ENCODE peak calls at places on chromosomes 2 and 18, in four cellular contexts. J is activated CD8-positive, alpha-beta T cell treated with anti-CD3 and anti-CD28 coated beads for 36 hours; X is upper lobe of right lung; G is spleen. E is an unnamed sample.

GRCh38 chr18:79529991-79530390 is 134.3 kb downstream of the NFATC1 start:
- DNase-seq in J (no peak), X (peak), G (peak), E (no peak)

GRCh38 chr2:225326969-225327368 is 72.5 kb upstream of the NYAP2 start:
- DNase-seq in J (no peak), X (no peak), G (no peak), E (no peak)

GRCh38 chr2:383173-383572 is 95.3 kb upstream of the ALKAL2 start:
- DNase-seq in J (no peak), X (no peak), G (no peak), E (no peak)

GRCh38 chr2:8281950-8282857 is 399.7 kb upstream of the ID2 start:
- DNase-seq in J (no peak), X (no peak), G (no peak), E (no peak)

GRCh38 chr18:70469916-70470315 is 181.1 kb downstream of the SOCS6 start:
- DNase-seq in J (no peak), X (no peak), G (no peak), E (no peak)

GRCh38 chr18:6017160-6017559 is 121.8 kb upstream of the TMEM200C start:
- DNase-seq in J (no peak), X (no peak), G (no peak), E (no peak)

GRCh38 chr2:207876834-207877535 is 107.3 kb upstream of the FZD5 start:
- DNase-seq in J (no peak), X (no peak), G (no peak), E (no peak)

GRCh38 chr18:32831781-32832180 is 59.0 kb upstream of the KLHL14 start:
- DNase-seq in J (no peak), X (no peak), G (no peak), E (no peak)

GRCh38 chr2:81589406-81589805 is 1284.9 kb upstream of the LRRTM1 start:
- DNase-seq in J (no peak), X (no peak), G (no peak), E (no peak)

GRCh38 chr2:46365913-46366674 is 68.9 kb downstream of the EPAS1 start:
- DNase-seq in J (no peak), X (no peak), G (no peak), E (no peak)

GRCh38 chr2:162233197-162233596 is 10.0 kb downstream of the FAP start:
- DNase-seq in J (no peak), X (no peak), G (no peak), E (no peak)

GRCh38 chr2:164560181-164560792 is 61.0 kb downstream of the GRB14 start:
- DNase-seq in J (no peak), X (no peak), G (no peak), E (no peak)

GRCh38 chr2:162107361-162107901 is 33.4 kb upstream of the DPP4 start:
- DNase-seq in J (no peak), X (no peak), G (no peak), E (no peak)

GRCh38 chr2:15964936-15965563 is 24.7 kb downstream of the MYCN start:
- DNase-seq in J (no peak), X (no peak), G (no peak), E (no peak)

GRCh38 chr2:206855585-206856433 is 83.5 kb upstream of the CPO start:
- DNase-seq in J (no peak), X (no peak), G (no peak), E (no peak)

GRCh38 chr2:46163804-46164569 is 133.2 kb upstream of the EPAS1 start:
- DNase-seq in J (no peak), X (no peak), G (no peak), E (no peak)

GRCh38 chr18:75350440-75350839 is 77.1 kb downstream of the SMIM21 start:
- DNase-seq in J (no peak), X (no peak), G (no peak), E (no peak)

GRCh38 chr2:86335865-86336321 is 1.5 kb downstream of the REEP1 start:
- DNase-seq in J (no peak), X (no peak), G (no peak), E (no peak)

GRCh38 chr2:6965071-6965795 is 48.0 kb downstream of the RNF144A start:
- DNase-seq in J (no peak), X (no peak), G (no peak), E (no peak)

GRCh38 chr18:58960946-58961722 is 96.5 kb downstream of the ZNF532 start:
- DNase-seq in J (no peak), X (no peak), G (no peak), E (no peak)

GRCh38 chr2:197079832-197080555 is 153.5 kb upstream of the PGAP1 start:
- DNase-seq in J (no peak), X (no peak), G (no peak), E (no peak)

GRCh38 chr2:81894451-81894990 is 1590.0 kb upstream of the LRRTM1 start:
- DNase-seq in J (no peak), X (no peak), G (no peak), E (no peak)

GRCh38 chr18:35936951-35937350 is 35.5 kb upstream of the RMP24 start:
- DNase-seq in J (no peak), X (no peak), G (no peak), E (no peak)

GRCh38 chr2:45813003-45813601 is 161.6 kb downstream of the PRKCE start:
- DNase-seq in J (no peak), X (no peak), G (no peak), E (no peak)

GRCh38 chr2:145096582-145096981 is 576.7 kb upstream of the ZEB2 start:
- DNase-seq in J (no peak), X (no peak), G (no peak), E (no peak)

DNA sequence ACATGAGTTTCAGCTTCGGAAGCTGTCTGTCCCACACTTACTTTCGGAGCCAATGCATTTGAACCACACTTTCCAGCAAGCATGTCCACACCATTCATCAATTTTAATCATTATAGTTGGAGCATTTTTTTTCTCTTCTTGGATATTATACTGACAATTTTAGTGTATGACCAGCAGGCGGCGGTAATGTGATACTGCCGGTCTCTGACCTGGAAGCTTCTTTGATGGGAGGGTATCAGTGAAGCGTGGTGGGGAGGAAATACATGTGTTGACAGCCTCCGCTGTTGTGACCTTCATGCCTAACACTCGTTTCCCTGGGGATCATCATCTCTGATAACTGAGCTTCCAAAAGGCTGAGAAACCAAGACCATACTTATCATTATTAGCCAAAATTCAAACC is 231.7 kb downstream of the GBX2 start:
- DNase-seq in J (peak), X (no peak), G (no peak), E (no peak)
- TF ChIP-seq CTCF in J (peak), X (peak), G (no peak), E (peak)

GRCh38 chr2:109209941-109210340 is 80.9 kb downstream of the SH3RF3 start:
- DNase-seq in J (no peak), X (no peak), G (no peak), E (no peak)

GRCh38 chr2:109208951-109209335 is 79.9 kb downstream of the SH3RF3 start:
- DNase-seq in J (no peak), X (no peak), G (no peak), E (no peak)

GRCh38 chr2:109209412-109209811 is 80.4 kb downstream of the SH3RF3 start:
- DNase-seq in J (no peak), X (no peak), G (no peak), E (no peak)

GRCh38 chr2:109207201-109207600 is 78.2 kb downstream of the SH3RF3 start:
- DNase-seq in J (no peak), X (no peak), G (no peak), E (no peak)

GRCh38 chr2:109208071-109208950 is 79.3 kb downstream of the SH3RF3 start:
- DNase-seq in J (no peak), X (no peak), G (no peak), E (no peak)
- TF ChIP-seq CTCF in J (no peak), X (no peak), G (no peak), E (peak)

DNA sequence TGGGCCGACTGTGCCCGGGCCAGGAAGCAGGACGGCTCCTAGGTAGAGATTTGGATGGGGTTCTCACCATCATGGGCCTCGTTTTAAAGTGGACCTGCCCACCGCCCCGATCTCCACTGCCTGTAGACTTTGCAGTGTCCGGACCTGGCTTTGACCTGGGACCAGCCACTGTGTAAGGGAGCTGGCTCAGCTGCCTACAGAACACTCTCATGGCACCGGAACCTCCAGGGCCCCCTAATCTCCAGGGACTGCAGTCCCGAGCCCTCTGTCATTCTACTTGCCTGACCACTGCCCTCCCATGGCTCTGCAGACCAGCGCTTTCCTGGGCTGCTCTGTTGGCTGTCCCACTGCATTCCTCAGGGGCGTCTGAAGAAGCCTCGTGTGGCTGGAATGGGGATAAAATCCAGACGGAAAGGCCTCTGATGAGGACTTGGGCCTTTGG is 120.8 kb downstream of the GLI2 start:
- DNase-seq in J (no peak), X (peak), G (peak), E (no peak)
- TF ChIP-seq CTCF in J (no peak), X (peak), G (no peak), E (no peak)

GRCh38 chr2:27954771-27955384 is 64.3 kb downstream of the BABAM2 start:
- DNase-seq in J (peak), X (no peak), G (no peak), E (no peak)
- TF ChIP-seq CTCF in J (no peak), X (peak), G (no peak), E (peak)

GRCh38 chr2:20050104-20050711 is 1.2 kb downstream of the LAPTM4A start:
- DNase-seq in J (peak), X (no peak), G (no peak), E (peak)

GRCh38 chr2:20051518-20052228 is at the start of gene LAPTM4A:
- DNase-seq in J (peak), X (peak), G (peak), E (peak)

GRCh38 chr2:20049631-20050030 is 1.8 kb downstream of the LAPTM4A start:
- DNase-seq in J (no peak), X (no peak), G (no peak), E (no peak)

GRCh38 chr2:20052229-20052871 is 922 bp upstream of the LAPTM4A start:
- DNase-seq in J (no peak), X (no peak), G (no peak), E (no peak)

GRCh38 chr2:20050712-20051517 is 513 bp downstream of the LAPTM4A start:
- DNase-seq in J (peak), X (no peak), G (peak), E (no peak)
- TF ChIP-seq CTCF in J (no peak), X (no peak), G (no peak), E (no peak)

DNA sequence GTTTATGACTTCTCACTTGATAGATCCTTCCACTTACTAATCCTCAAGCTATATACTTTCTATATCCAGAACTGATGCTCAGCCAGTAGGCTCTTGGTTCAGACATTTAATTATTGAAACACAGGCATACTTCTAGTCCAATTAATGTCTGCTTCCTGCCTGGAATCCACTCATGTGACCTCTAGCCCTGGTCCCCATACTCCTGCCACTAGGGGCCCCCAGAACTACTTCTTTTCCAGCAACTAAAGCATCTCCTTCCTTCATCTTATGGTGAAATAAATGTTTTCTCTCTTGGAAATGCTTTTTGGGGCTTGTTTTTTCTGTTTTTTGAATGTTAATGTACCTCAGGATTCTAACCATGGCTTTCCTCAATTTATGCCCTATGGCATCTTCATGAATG is 527.6 kb downstream of the SATB2 start:
- DNase-seq in J (no peak), X (no peak), G (no peak), E (no peak)
- TF ChIP-seq CTCF in J (no peak), X (no peak), G (no peak), E (peak)

GRCh38 chr2:147390475-147390874 is 454.4 kb upstream of the ACVR2A start:
- DNase-seq in J (no peak), X (no peak), G (no peak), E (no peak)

GRCh38 chr2:147398301-147398700 is 446.5 kb upstream of the ACVR2A start:
- DNase-seq in J (no peak), X (no peak), G (no peak), E (no peak)

GRCh38 chr2:147399011-147399410 is 445.8 kb upstream of the ACVR2A start:
- DNase-seq in J (no peak), X (no peak), G (no peak), E (no peak)

GRCh38 chr2:147396890-147397289 is 447.9 kb upstream of the ACVR2A start:
- DNase-seq in J (no peak), X (no peak), G (no peak), E (no peak)

GRCh38 chr2:147394179-147394790 is 450.5 kb upstream of the ACVR2A start:
- DNase-seq in J (no peak), X (no peak), G (no peak), E (no peak)
- TF ChIP-seq CTCF in J (no peak), X (no peak), G (no peak), E (no peak)